ENCODE peak calls at places on chromosomes 5 and 9, in four cellular contexts. One of them, this sample, is unnamed.

GRCh38 chr9:93258818-93259489 is 75.0 kb downstream of the WNK2 start:
- DNase-seq in activated T-helper 1 cell treated with Interleukin-2 at 50 U/mL for 16 hours: no peak
- DNase-seq in left ventricle myocardium inferior: no peak
- DNase-seq in cardiac muscle cell: no peak
- DNase-seq in this sample: no peak

GRCh38 chr9:77291714-77292113 is 114.4 kb downstream of the VPS13A start:
- DNase-seq in activated T-helper 1 cell treated with Interleukin-2 at 50 U/mL for 16 hours: no peak
- DNase-seq in left ventricle myocardium inferior: no peak
- DNase-seq in cardiac muscle cell: no peak
- DNase-seq in this sample: no peak

GRCh38 chr9:68998812-68999211 is 15.1 kb downstream of the PRKACG start:
- DNase-seq in activated T-helper 1 cell treated with Interleukin-2 at 50 U/mL for 16 hours: no peak
- DNase-seq in left ventricle myocardium inferior: no peak
- DNase-seq in cardiac muscle cell: no peak
- DNase-seq in this sample: no peak

GRCh38 chr5:13993926-13994325 is 49.4 kb upstream of the DNAH5 start:
- DNase-seq in activated T-helper 1 cell treated with Interleukin-2 at 50 U/mL for 16 hours: no peak
- DNase-seq in left ventricle myocardium inferior: no peak
- DNase-seq in cardiac muscle cell: no peak
- DNase-seq in this sample: no peak

GRCh38 chr5:170483701-170484458 is 19.9 kb upstream of the KCNIP1 start:
- DNase-seq in activated T-helper 1 cell treated with Interleukin-2 at 50 U/mL for 16 hours: no peak
- DNase-seq in left ventricle myocardium inferior: no peak
- DNase-seq in cardiac muscle cell: no peak
- DNase-seq in this sample: no peak

GRCh38 chr5:41465493-41466171 is 44.8 kb downstream of the PLCXD3 start:
- DNase-seq in activated T-helper 1 cell treated with Interleukin-2 at 50 U/mL for 16 hours: no peak
- DNase-seq in left ventricle myocardium inferior: no peak
- DNase-seq in cardiac muscle cell: peak
- DNase-seq in this sample: peak

GRCh38 chr5:10250804-10251276 is 760 bp downstream of the CCT5 start:
- DNase-seq in activated T-helper 1 cell treated with Interleukin-2 at 50 U/mL for 16 hours: no peak
- DNase-seq in left ventricle myocardium inferior: no peak
- DNase-seq in cardiac muscle cell: peak
- DNase-seq in this sample: no peak

GRCh38 chr5:83662558-83662957 is 58.1 kb downstream of the HAPLN1 start:
- DNase-seq in activated T-helper 1 cell treated with Interleukin-2 at 50 U/mL for 16 hours: no peak
- DNase-seq in left ventricle myocardium inferior: no peak
- DNase-seq in cardiac muscle cell: no peak
- DNase-seq in this sample: no peak

GRCh38 chr9:88874391-88874790 is 116.9 kb upstream of the S1PR3 start:
- DNase-seq in activated T-helper 1 cell treated with Interleukin-2 at 50 U/mL for 16 hours: no peak
- DNase-seq in left ventricle myocardium inferior: no peak
- DNase-seq in cardiac muscle cell: peak
- DNase-seq in this sample: no peak

GRCh38 chr9:130408669-130409068 is 36.1 kb upstream of the ASS1 start:
- DNase-seq in activated T-helper 1 cell treated with Interleukin-2 at 50 U/mL for 16 hours: no peak
- DNase-seq in left ventricle myocardium inferior: no peak
- DNase-seq in cardiac muscle cell: no peak
- DNase-seq in this sample: no peak

GRCh38 chr5:71938886-71939285 is 168.4 kb upstream of the MAP1B start:
- DNase-seq in activated T-helper 1 cell treated with Interleukin-2 at 50 U/mL for 16 hours: no peak
- DNase-seq in left ventricle myocardium inferior: no peak
- DNase-seq in cardiac muscle cell: no peak
- DNase-seq in this sample: no peak

GRCh38 chr5:125277494-125278154 is 531.2 kb upstream of the ZNF608 start:
- DNase-seq in activated T-helper 1 cell treated with Interleukin-2 at 50 U/mL for 16 hours: no peak
- DNase-seq in left ventricle myocardium inferior: no peak
- DNase-seq in cardiac muscle cell: no peak
- DNase-seq in this sample: no peak

GRCh38 chr5:40429258-40430111 is 250.2 kb upstream of the PTGER4 start:
- DNase-seq in activated T-helper 1 cell treated with Interleukin-2 at 50 U/mL for 16 hours: no peak
- DNase-seq in left ventricle myocardium inferior: peak
- DNase-seq in cardiac muscle cell: no peak
- DNase-seq in this sample: no peak